ENCODE peak calls at places on chromosomes 5 and 9, in ten cellular contexts. One of them, this sample, is unnamed.
A peak's percentile ranks its signal among the peaks of the same experiment; 100 is the strongest.

GRCh38 chr9:35563791-35564197 is 41.3 kb upstream of the TESK1 start:
- DNase-seq in NCI-H1105: no peak
- DNase-seq in AML-193: no peak
- DNase-seq in esophagus muscularis mucosa: no peak
- DNase-seq in GM20000: no peak
- DNase-seq in HuH-7: peak; percentile 58
- DNase-seq in GM13977: no peak
- DNase-seq in H54: no peak
- DNase-seq in stimulated activated naive CD4-positive, alpha-beta T cell: no peak
- DNase-seq in GM03348: no peak
- DNase-seq in this sample: no peak

GRCh38 chr9:109409998-109410397 is 88.1 kb downstream of the PTPN3 start:
- DNase-seq in NCI-H1105: no peak
- DNase-seq in AML-193: no peak
- DNase-seq in esophagus muscularis mucosa: no peak
- DNase-seq in GM20000: no peak
- DNase-seq in HuH-7: peak; percentile 43
- DNase-seq in GM13977: no peak
- DNase-seq in H54: no peak
- DNase-seq in stimulated activated naive CD4-positive, alpha-beta T cell: no peak
- DNase-seq in GM03348: no peak
- DNase-seq in this sample: no peak

GRCh38 chr5:61907995-61908394 is 398.0 kb upstream of the KIF2A start:
- DNase-seq in NCI-H1105: no peak
- DNase-seq in AML-193: no peak
- DNase-seq in esophagus muscularis mucosa: no peak
- DNase-seq in GM20000: no peak
- DNase-seq in HuH-7: no peak
- DNase-seq in GM13977: no peak
- DNase-seq in H54: no peak
- DNase-seq in stimulated activated naive CD4-positive, alpha-beta T cell: no peak
- DNase-seq in GM03348: no peak
- DNase-seq in this sample: no peak

GRCh38 chr9:71003346-71003745 is 118.1 kb downstream of the TRPM3 start:
- DNase-seq in NCI-H1105: no peak
- DNase-seq in AML-193: no peak
- DNase-seq in esophagus muscularis mucosa: no peak
- DNase-seq in GM20000: no peak
- DNase-seq in HuH-7: no peak
- DNase-seq in GM13977: no peak
- DNase-seq in H54: no peak
- DNase-seq in stimulated activated naive CD4-positive, alpha-beta T cell: no peak
- DNase-seq in GM03348: no peak
- DNase-seq in this sample: no peak

GRCh38 chr9:75238311-75238976 is 150.1 kb downstream of the OSTF1 start:
- DNase-seq in NCI-H1105: no peak
- DNase-seq in AML-193: peak; percentile 61
- DNase-seq in esophagus muscularis mucosa: no peak
- DNase-seq in GM20000: peak; percentile 56
- DNase-seq in HuH-7: peak; percentile 30
- DNase-seq in GM13977: peak; percentile 28
- DNase-seq in H54: peak; percentile 39
- DNase-seq in stimulated activated naive CD4-positive, alpha-beta T cell: peak; percentile 17
- DNase-seq in GM03348: peak; percentile 48
- DNase-seq in this sample: peak; percentile 62

GRCh38 chr5:122773615-122774014 is 1.3 kb upstream of the SNX2 start:
- DNase-seq in NCI-H1105: no peak
- DNase-seq in AML-193: peak; percentile 37
- DNase-seq in esophagus muscularis mucosa: no peak
- DNase-seq in GM20000: no peak
- DNase-seq in HuH-7: peak; percentile 18
- DNase-seq in GM13977: no peak
- DNase-seq in H54: no peak
- DNase-seq in stimulated activated naive CD4-positive, alpha-beta T cell: no peak
- DNase-seq in GM03348: no peak
- DNase-seq in this sample: no peak

GRCh38 chr5:432928-433791 is 9.8 kb upstream of the EXOC3 start:
- DNase-seq in NCI-H1105: no peak
- DNase-seq in AML-193: no peak
- DNase-seq in esophagus muscularis mucosa: no peak
- DNase-seq in GM20000: no peak
- DNase-seq in HuH-7: no peak
- DNase-seq in GM13977: no peak
- DNase-seq in H54: no peak
- DNase-seq in stimulated activated naive CD4-positive, alpha-beta T cell: no peak
- DNase-seq in GM03348: no peak
- DNase-seq in this sample: no peak

GRCh38 chr9:100700689-100701318 is 122.9 kb downstream of the CAVIN4 start:
- DNase-seq in NCI-H1105: peak; percentile 44
- DNase-seq in AML-193: peak; percentile 21
- DNase-seq in esophagus muscularis mucosa: no peak
- DNase-seq in GM20000: peak; percentile 15
- DNase-seq in HuH-7: no peak
- DNase-seq in GM13977: peak; percentile 29
- DNase-seq in H54: peak; percentile 24
- DNase-seq in stimulated activated naive CD4-positive, alpha-beta T cell: no peak
- DNase-seq in GM03348: no peak
- DNase-seq in this sample: peak; percentile 32

GRCh38 chr5:33641722-33642505 is 201.1 kb downstream of the TARS1 start:
- DNase-seq in NCI-H1105: no peak
- DNase-seq in AML-193: no peak
- DNase-seq in esophagus muscularis mucosa: no peak
- DNase-seq in GM20000: no peak
- DNase-seq in HuH-7: no peak
- DNase-seq in GM13977: peak; percentile 14
- DNase-seq in H54: no peak
- DNase-seq in stimulated activated naive CD4-positive, alpha-beta T cell: no peak
- DNase-seq in GM03348: no peak
- DNase-seq in this sample: no peak

GRCh38 chr9:83384214-83384613 is 154.0 kb downstream of the FRMD3 start:
- DNase-seq in NCI-H1105: peak; percentile 88
- DNase-seq in AML-193: no peak
- DNase-seq in esophagus muscularis mucosa: peak; percentile 47
- DNase-seq in GM20000: no peak
- DNase-seq in HuH-7: no peak
- DNase-seq in GM13977: no peak
- DNase-seq in H54: no peak
- DNase-seq in stimulated activated naive CD4-positive, alpha-beta T cell: no peak
- DNase-seq in GM03348: no peak
- DNase-seq in this sample: no peak

GRCh38 chr5:139460457-139460856 is 2.1 kb downstream of the ECSCR start:
- DNase-seq in NCI-H1105: no peak
- DNase-seq in AML-193: no peak
- DNase-seq in esophagus muscularis mucosa: no peak
- DNase-seq in GM20000: no peak
- DNase-seq in HuH-7: no peak
- DNase-seq in GM13977: no peak
- DNase-seq in H54: no peak
- DNase-seq in stimulated activated naive CD4-positive, alpha-beta T cell: no peak
- DNase-seq in GM03348: no peak
- DNase-seq in this sample: no peak

GRCh38 chr9:136693490-136694162 is 6.4 kb upstream of the AGPAT2 start:
- DNase-seq in NCI-H1105: no peak
- DNase-seq in AML-193: no peak
- DNase-seq in esophagus muscularis mucosa: no peak
- DNase-seq in GM20000: no peak
- DNase-seq in HuH-7: peak; percentile 92
- DNase-seq in GM13977: no peak
- DNase-seq in H54: peak; percentile 99
- DNase-seq in stimulated activated naive CD4-positive, alpha-beta T cell: no peak
- DNase-seq in GM03348: peak; percentile 55
- DNase-seq in this sample: peak; percentile 76

GRCh38 chr9:136336156-136336860 is 9.0 kb downstream of the GPSM1 start:
- DNase-seq in NCI-H1105: no peak
- DNase-seq in AML-193: no peak
- DNase-seq in esophagus muscularis mucosa: no peak
- DNase-seq in GM20000: no peak
- DNase-seq in HuH-7: no peak
- DNase-seq in GM13977: no peak
- DNase-seq in H54: peak; percentile 93
- DNase-seq in stimulated activated naive CD4-positive, alpha-beta T cell: no peak
- DNase-seq in GM03348: peak; percentile 59
- DNase-seq in this sample: no peak

GRCh38 chr5:155943516-155944407 is 383.2 kb upstream of the SGCD start:
- DNase-seq in NCI-H1105: peak; percentile 9
- DNase-seq in AML-193: peak; percentile 14
- DNase-seq in esophagus muscularis mucosa: no peak
- DNase-seq in GM20000: peak; percentile 56
- DNase-seq in HuH-7: peak; percentile 19
- DNase-seq in GM13977: peak; percentile 32
- DNase-seq in H54: no peak
- DNase-seq in stimulated activated naive CD4-positive, alpha-beta T cell: peak; percentile 17
- DNase-seq in GM03348: peak; percentile 72
- DNase-seq in this sample: no peak